ENCODE peak calls at places on chromosomes 2 and 18, in four cellular contexts. One of them, this sample, is unnamed.

GRCh38 chr18:43277164-43277600 is at the start of gene SYT4:
- DNase-seq in HCT116: no peak
- DNase-seq in left lung: peak; percentile 42
- DNase-seq in AG04450: no peak
- DNase-seq in this sample: no peak

GRCh38 chr2:176479961-176480360 is 210.7 kb downstream of the MTX2 start:
- DNase-seq in HCT116: no peak
- DNase-seq in left lung: no peak
- DNase-seq in AG04450: no peak
- DNase-seq in this sample: no peak

GRCh38 chr2:20818820-20819219 is 4.1 kb downstream of the LDAH start:
- DNase-seq in HCT116: no peak
- DNase-seq in left lung: no peak
- DNase-seq in AG04450: no peak
- DNase-seq in this sample: no peak

GRCh38 chr2:201932511-201932910 is 101.1 kb upstream of the FZD7 start:
- DNase-seq in HCT116: no peak
- DNase-seq in left lung: no peak
- DNase-seq in AG04450: no peak
- DNase-seq in this sample: no peak

GRCh38 chr2:102251042-102251848 is 60.1 kb upstream of the IL1RL1 start:
- DNase-seq in AG04450: no peak
- DNase-seq in HCT116: no peak
- DNase-seq in left lung: peak; percentile 81
- DNase-seq in this sample: peak; percentile 64

GRCh38 chr18:26040051-26040656 is 50.3 kb downstream of the SS18 start:
- DNase-seq in AG04450: no peak
- DNase-seq in HCT116: no peak
- DNase-seq in left lung: no peak
- DNase-seq in this sample: no peak

GRCh38 chr2:54589340-54590215 is 133.5 kb downstream of the SPTBN1 start:
- DNase-seq in left lung: no peak
- DNase-seq in HCT116: no peak
- DNase-seq in AG04450: no peak
- DNase-seq in this sample: no peak

GRCh38 chr2:1707771-1708351 is 36.5 kb downstream of the PXDN start:
- DNase-seq in HCT116: no peak
- DNase-seq in AG04450: peak; percentile 60
- DNase-seq in left lung: peak; percentile 71
- DNase-seq in this sample: no peak

GRCh38 chr18:56176750-56177149 is 461.6 kb downstream of the TXNL1 start:
- DNase-seq in left lung: no peak
- DNase-seq in AG04450: no peak
- DNase-seq in HCT116: no peak
- DNase-seq in this sample: no peak

GRCh38 chr2:240584486-240585031 is 2.0 kb upstream of the CAPN10 start:
- DNase-seq in AG04450: no peak
- DNase-seq in left lung: no peak
- DNase-seq in HCT116: no peak
- DNase-seq in this sample: no peak

GRCh38 chr18:26017929-26018328 is 72.5 kb downstream of the SS18 start:
- DNase-seq in left lung: no peak
- DNase-seq in AG04450: no peak
- DNase-seq in HCT116: no peak
- DNase-seq in this sample: no peak

GRCh38 chr18:79933765-79934164 is 17.7 kb downstream of the SLC66A2 start:
- DNase-seq in AG04450: no peak
- DNase-seq in HCT116: no peak
- DNase-seq in left lung: peak; percentile 35
- DNase-seq in this sample: no peak
- H3K9me3 ChIP-seq in AG04450: peaks cover 43% of the 10 kb centered on the region
- H3K9me3 ChIP-seq in HCT116: peaks cover 30% of the 10 kb centered on the region
- H3K9me3 ChIP-seq in left lung: peaks cover 55% of the 10 kb centered on the region
- H3K9me3 ChIP-seq in this sample: peaks cover 40% of the 10 kb centered on the region

DNA sequence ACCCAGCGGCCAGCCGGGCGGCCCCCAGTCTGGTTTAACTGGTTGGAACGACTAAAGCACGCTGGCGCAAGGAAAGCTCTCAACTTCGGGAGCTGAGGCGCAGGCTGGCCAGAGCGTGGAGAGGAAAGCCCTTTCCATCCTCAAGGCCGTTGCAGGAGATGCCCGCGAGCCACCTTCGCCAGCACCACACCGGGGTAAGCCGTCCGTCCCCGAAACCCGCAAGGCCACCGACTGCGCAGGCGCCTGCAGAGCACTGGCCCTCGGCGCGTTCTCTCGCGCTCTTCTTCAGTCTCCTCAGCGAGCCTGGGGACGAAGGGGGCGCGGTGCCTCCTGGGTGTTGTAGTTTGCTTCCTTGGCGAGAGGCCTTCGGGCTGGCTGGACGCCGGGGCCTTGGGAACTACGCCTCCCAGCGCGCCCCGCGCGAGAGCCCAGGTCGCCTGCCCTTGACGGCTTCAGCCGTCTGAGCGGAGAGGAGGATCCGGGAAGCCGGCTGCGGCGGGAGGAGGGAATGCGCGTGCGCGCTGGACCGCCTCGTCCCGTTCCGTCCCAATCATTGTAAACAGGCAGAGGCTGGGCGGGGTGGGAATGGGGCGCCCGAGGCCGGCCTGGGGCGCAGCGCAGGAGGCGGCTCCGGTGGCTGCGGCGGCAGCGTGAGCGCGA is at the start of gene RALBP1:
- DNase-seq in AG04450: peak; percentile 99
- DNase-seq in left lung: peak; percentile 100
- DNase-seq in HCT116: peak; percentile 98
- DNase-seq in this sample: peak; percentile 93
- TF ChIP-seq CTCF in AG04450: peak; percentile 0
- TF ChIP-seq CTCF in left lung: no peak
- TF ChIP-seq CTCF in HCT116: no peak
- TF ChIP-seq CTCF in this sample: no peak

DNA sequence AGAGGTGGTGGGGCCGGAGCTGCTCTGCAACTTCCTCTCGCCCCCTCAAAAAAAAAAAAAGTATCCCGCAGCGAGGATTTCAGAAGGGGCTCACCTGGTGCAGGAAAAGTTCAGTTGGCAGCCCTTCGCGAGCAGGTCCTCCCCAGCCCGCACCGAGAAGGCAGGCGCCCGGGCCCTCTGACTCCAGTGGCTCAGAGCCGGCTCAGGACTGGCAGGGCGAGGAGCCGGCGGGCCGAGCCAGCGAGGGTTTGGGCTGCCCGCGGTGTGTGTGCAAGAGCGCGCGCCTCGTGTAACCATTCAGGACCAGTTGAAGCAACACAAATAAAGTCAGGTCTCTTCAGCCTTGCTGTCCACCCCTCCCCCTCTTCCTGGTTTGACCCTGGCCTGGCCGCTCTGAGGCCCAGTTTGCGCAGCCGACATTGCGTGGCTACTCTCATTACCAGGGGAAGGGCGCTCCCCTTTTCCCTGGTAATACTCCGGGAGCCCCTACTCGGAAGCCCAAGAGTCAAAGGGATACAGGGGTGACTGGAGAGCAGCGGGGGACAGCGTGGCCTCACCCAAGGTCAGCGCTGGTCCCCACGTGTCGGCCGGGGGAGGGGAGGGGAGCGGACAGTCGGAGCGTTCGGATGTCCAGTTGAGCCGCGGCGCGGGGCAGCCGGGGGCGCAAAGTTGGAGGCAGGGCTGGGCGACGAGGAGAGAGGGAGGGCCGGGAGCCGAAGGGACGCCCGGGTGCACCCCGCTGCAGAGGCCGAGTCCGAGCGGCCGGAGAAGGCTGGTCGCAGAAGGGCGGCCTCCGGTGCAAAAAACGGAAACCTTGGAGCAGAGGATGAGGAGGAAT is 12.3 kb downstream of the EN1 start:
- DNase-seq in HCT116: no peak
- DNase-seq in left lung: no peak
- DNase-seq in AG04450: no peak
- DNase-seq in this sample: no peak
- H3K27me3 ChIP-seq in HCT116: no peaks in the 10 kb centered on the region
- H3K27me3 ChIP-seq in left lung: peaks cover 91% of the 10 kb centered on the region
- H3K27me3 ChIP-seq in AG04450: peaks cover 89% of the 10 kb centered on the region
- H3K27me3 ChIP-seq in this sample: peaks cover 99% of the 10 kb centered on the region

GRCh38 chr18:71324356-71324755 is 1035.5 kb downstream of the SOCS6 start:
- DNase-seq in left lung: no peak
- DNase-seq in AG04450: no peak
- DNase-seq in HCT116: no peak
- DNase-seq in this sample: no peak

GRCh38 chr18:71326826-71327225 is 1038.0 kb downstream of the SOCS6 start:
- DNase-seq in AG04450: no peak
- DNase-seq in left lung: no peak
- DNase-seq in HCT116: no peak
- DNase-seq in this sample: no peak

GRCh38 chr18:71322201-71322600 is 1033.4 kb downstream of the SOCS6 start:
- DNase-seq in HCT116: no peak
- DNase-seq in AG04450: no peak
- DNase-seq in left lung: no peak
- DNase-seq in this sample: no peak

DNA sequence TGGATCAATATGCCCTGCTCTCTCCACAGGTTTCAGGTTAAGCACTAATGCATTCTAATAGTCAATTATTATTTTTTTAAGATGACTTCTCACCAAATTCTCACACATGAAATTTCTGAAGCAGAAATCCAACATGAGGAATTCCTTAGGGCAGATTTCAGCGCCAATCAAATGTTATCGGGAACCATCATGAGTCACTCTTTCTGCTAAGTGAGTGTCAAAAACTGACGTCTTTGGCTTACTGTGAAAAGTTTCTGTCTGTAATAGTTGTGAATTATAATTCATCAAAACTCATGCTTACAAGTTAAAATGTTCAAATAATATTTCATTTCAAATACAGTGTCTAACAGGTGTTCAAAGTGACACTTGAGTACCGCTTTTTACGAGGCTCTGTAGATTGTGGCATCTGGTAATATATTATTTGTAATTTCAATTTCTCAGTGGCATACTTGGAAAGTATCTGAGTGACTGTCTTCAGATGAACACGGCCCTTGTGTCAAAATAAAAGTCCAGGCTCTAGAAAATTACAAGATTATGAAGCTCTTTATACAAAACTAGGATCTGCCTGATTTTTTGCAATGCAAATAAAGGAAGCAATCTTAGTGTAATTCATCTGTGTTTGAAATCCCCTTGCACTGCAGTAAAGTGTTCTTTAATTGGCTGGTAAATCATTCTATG is 1038.7 kb downstream of the SOCS6 start:
- DNase-seq in AG04450: no peak
- DNase-seq in HCT116: no peak
- DNase-seq in left lung: no peak
- DNase-seq in this sample: no peak
- H3K9me3 ChIP-seq in AG04450: peaks cover 3% of the 10 kb centered on the region
- H3K9me3 ChIP-seq in HCT116: peaks cover 3% of the 10 kb centered on the region
- H3K9me3 ChIP-seq in left lung: no peaks in the 10 kb centered on the region
- H3K9me3 ChIP-seq in this sample: no peaks in the 10 kb centered on the region

GRCh38 chr2:25131567-25132295 is 36.6 kb downstream of the POMC start:
- DNase-seq in HCT116: no peak
- DNase-seq in left lung: no peak
- DNase-seq in AG04450: no peak
- DNase-seq in this sample: no peak

GRCh38 chr2:25131253-25131566 is 37.2 kb downstream of the POMC start:
- DNase-seq in HCT116: no peak
- DNase-seq in left lung: no peak
- DNase-seq in AG04450: no peak
- DNase-seq in this sample: no peak

GRCh38 chr2:25127631-25128030 is 40.7 kb downstream of the POMC start:
- DNase-seq in left lung: no peak
- DNase-seq in AG04450: peak; percentile 20
- DNase-seq in HCT116: no peak
- DNase-seq in this sample: no peak

GRCh38 chr2:25132296-25132630 is 36.1 kb downstream of the POMC start:
- DNase-seq in HCT116: no peak
- DNase-seq in left lung: no peak
- DNase-seq in AG04450: no peak
- DNase-seq in this sample: no peak

DNA sequence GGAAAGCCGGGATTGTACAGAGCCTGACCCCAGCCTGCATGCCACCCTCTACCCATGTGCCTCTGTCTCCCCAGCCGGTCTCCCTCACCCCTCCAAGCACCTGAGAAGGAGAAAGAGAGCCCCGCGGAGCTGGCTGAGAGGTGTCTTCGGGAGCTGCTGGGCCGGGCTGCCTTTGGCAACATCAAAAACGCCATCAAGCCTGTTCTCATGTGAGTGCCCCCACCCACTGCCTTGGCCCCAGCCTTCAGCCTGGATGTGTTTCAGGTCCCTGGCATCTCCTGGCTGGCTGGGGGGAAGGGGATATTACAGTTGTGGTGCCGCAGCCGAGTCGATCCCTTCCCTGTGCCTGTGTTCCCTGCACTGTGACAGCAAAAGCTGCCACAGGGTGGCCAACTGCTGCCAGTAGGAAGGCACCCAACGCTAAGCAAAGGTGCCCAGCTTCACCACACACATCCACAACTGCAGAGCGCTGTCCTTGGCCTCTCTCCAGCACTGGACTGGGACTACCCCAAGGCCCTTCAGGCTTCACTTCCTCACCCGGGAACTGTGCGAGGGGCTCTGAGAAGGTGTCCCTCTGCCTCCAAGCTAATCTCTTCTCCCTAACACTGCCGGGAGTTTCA is 38.4 kb downstream of the POMC start:
- DNase-seq in AG04450: no peak
- DNase-seq in HCT116: no peak
- DNase-seq in left lung: no peak
- DNase-seq in this sample: no peak
- TF ChIP-seq CTCF in AG04450: no peak
- TF ChIP-seq CTCF in HCT116: no peak
- TF ChIP-seq CTCF in left lung: no peak
- TF ChIP-seq CTCF in this sample: no peak

This sample was measured in CD4-positive, alpha-beta T cell.